ENCODE peak calls at places on chromosomes 11 and 22, in nine cellular contexts. T, J, N, B, Z, G, V, P and H are unnamed samples.

GRCh38 chr11:61080526-61080925 is 21.8 kb upstream of the CD5 start:
- DNase-seq in T (no peak), J (no peak), N (no peak), B (peak), Z (no peak), G (no peak), V (no peak), P (no peak), H (peak)

GRCh38 chr11:115893701-115894100 is 389.5 kb upstream of the CADM1 start:
- DNase-seq in T (peak), J (no peak), N (no peak), B (no peak), Z (no peak), G (no peak), V (no peak), P (no peak), H (no peak)

GRCh38 chr11:70542406-70542805 is 144.1 kb downstream of the CTTN start:
- DNase-seq in T (no peak), J (no peak), N (no peak), B (no peak), Z (no peak), G (no peak), V (no peak), P (no peak), H (no peak)

GRCh38 chr11:1257366-1257765 is 34.5 kb downstream of the MUC5B start:
- DNase-seq in T (no peak), J (no peak), N (no peak), B (no peak), Z (no peak), G (no peak), V (no peak), P (no peak), H (no peak)

GRCh38 chr22:50456466-50457234 is 18.2 kb downstream of the SBF1 start:
- DNase-seq in T (no peak), J (no peak), N (peak), B (no peak), Z (no peak), G (no peak), V (no peak), P (peak), H (no peak)

GRCh38 chr11:115488945-115489344 is 15.3 kb downstream of the CADM1 start:
- DNase-seq in T (peak), J (peak), N (no peak), B (no peak), Z (no peak), G (no peak), V (no peak), P (no peak), H (no peak)

GRCh38 chr11:117720061-117720511 is 76.9 kb downstream of the DSCAML1 start:
- DNase-seq in T (no peak), J (no peak), N (peak), B (no peak), Z (no peak), G (no peak), V (no peak), P (peak), H (no peak)

GRCh38 chr11:133343951-133344350 is 188.3 kb downstream of the OPCML start:
- DNase-seq in T (peak), J (peak), N (no peak), B (no peak), Z (no peak), G (no peak), V (no peak), P (no peak), H (no peak)

GRCh38 chr22:17117400-17117799 is 3.8 kb downstream of the TMEM121B start:
- DNase-seq in T (no peak), J (no peak), N (no peak), B (no peak), Z (no peak), G (no peak), V (no peak), P (no peak), H (no peak)

GRCh38 chr11:88175004-88175706 is at the start of gene RAB38:
- DNase-seq in T (peak), J (peak), N (peak), B (peak), Z (no peak), G (peak), V (no peak), P (peak), H (no peak)

GRCh38 chr11:12386745-12387144 is 9.4 kb downstream of the PARVA start:
- DNase-seq in T (no peak), J (no peak), N (no peak), B (no peak), Z (no peak), G (no peak), V (no peak), P (no peak), H (no peak)

GRCh38 chr11:19316434-19316833 is 75.7 kb upstream of the E2F8 start:
- DNase-seq in T (no peak), J (no peak), N (no peak), B (no peak), Z (no peak), G (peak), V (no peak), P (no peak), H (no peak)

GRCh38 chr22:29348956-29349355 is 33.5 kb upstream of the RASL10A start:
- DNase-seq in T (no peak), J (no peak), N (no peak), B (no peak), Z (no peak), G (no peak), V (no peak), P (no peak), H (no peak)

GRCh38 chr11:21895686-21896085 is 297.2 kb upstream of the ANO5 start:
- DNase-seq in T (no peak), J (no peak), N (no peak), B (no peak), Z (no peak), G (no peak), V (no peak), P (no peak), H (no peak)

GRCh38 chr11:77127969-77128691 is at the start of gene MYO7A:
- DNase-seq in T (no peak), J (no peak), N (peak), B (no peak), Z (no peak), G (peak), V (peak), P (peak), H (no peak)

GRCh38 chr11:65381721-65382035 is 768 bp downstream of the SLC25A45 start:
- DNase-seq in T (peak), J (peak), N (no peak), B (no peak), Z (no peak), G (no peak), V (peak), P (no peak), H (no peak)

GRCh38 chr11:112785104-112785503 is 176.1 kb upstream of the NCAM1 start:
- DNase-seq in T (peak), J (peak), N (no peak), B (no peak), Z (no peak), G (no peak), V (no peak), P (no peak), H (no peak)

GRCh38 chr11:18371279-18371678 is 23.1 kb upstream of the LDHA start:
- DNase-seq in T (peak), J (no peak), N (no peak), B (no peak), Z (no peak), G (no peak), V (no peak), P (no peak), H (no peak)

GRCh38 chr11:68505596-68505995 is 45.0 kb downstream of the PPP6R3 start:
- DNase-seq in T (peak), J (peak), N (no peak), B (no peak), Z (no peak), G (no peak), V (no peak), P (no peak), H (no peak)

GRCh38 chr11:69233761-69234136 is 60.2 kb upstream of the MYEOV start:
- DNase-seq in T (no peak), J (no peak), N (no peak), B (no peak), Z (no peak), G (no peak), V (no peak), P (no peak), H (no peak)

GRCh38 chr22:36619797-36620390 is 83.7 kb downstream of the CACNG2 start:
- DNase-seq in T (no peak), J (no peak), N (no peak), B (no peak), Z (no peak), G (no peak), V (no peak), P (no peak), H (no peak)